ENCODE peak calls at places on chromosome 7, in eight cellular contexts. G is stimulated activated CD4-positive, alpha-beta T cell treated with anti-CD3 and anti-CD28 coated beads, Interleukin-1b, Interleukin-23, amount 100 ng/mL, for 48 hours; Q is NCI-H1436; R is HS-27A; M is T-helper 2 cell; A is mucosa of gallbladder; C is K562; Y is T-helper 1 cell. E is an unnamed sample.

GRCh38 chr7:159118220-159118595 is 26.5 kb downstream of the VIPR2 start:
- DNase-seq in A (no peak), M (no peak), G (no peak), R (no peak), C (no peak), Y (no peak), Q (no peak), E (no peak)

GRCh38 chr7:2792240-2792639 is 51.9 kb downstream of the GNA12 start:
- DNase-seq in Q (no peak), G (no peak), M (no peak), A (no peak), C (no peak), R (no peak), Y (no peak), E (no peak)

GRCh38 chr7:87263537-87263936 is 44.0 kb upstream of the TMEM243 start:
- DNase-seq in R (no peak), C (no peak), Q (no peak), A (no peak), Y (no peak), G (no peak), M (no peak), E (no peak)

GRCh38 chr7:27151945-27152815 is at the start of gene HOXA3:
- DNase-seq in M (no peak), G (no peak), A (no peak), R (no peak), Y (no peak), C (no peak), Q (no peak), E (no peak)

GRCh38 chr7:45256775-45257174 is 99.2 kb downstream of the RAMP3 start:
- DNase-seq in Y (no peak), A (no peak), R (no peak), C (no peak), Q (no peak), M (no peak), G (no peak), E (no peak)

GRCh38 chr7:121331574-121331973 is 2.8 kb downstream of the WNT16 start:
- DNase-seq in M (no peak), Q (no peak), C (no peak), R (no peak), Y (no peak), G (no peak), A (no peak), E (no peak)

GRCh38 chr7:93461350-93461749 is 113.2 kb downstream of the CALCR start:
- DNase-seq in R (no peak), A (no peak), Q (peak; percentile 48), Y (no peak), C (peak; percentile 8), M (no peak), G (no peak), E (no peak)

GRCh38 chr7:20328027-20328426 is 2.7 kb upstream of the ITGB8 start:
- DNase-seq in Y (no peak), M (no peak), Q (no peak), R (no peak), A (no peak), C (no peak), G (no peak), E (no peak)

GRCh38 chr7:38328814-38329213 is 55.4 kb upstream of the TARP start:
- DNase-seq in Y (no peak), Q (no peak), C (no peak), G (no peak), R (no peak), A (no peak), M (no peak), E (no peak)

GRCh38 chr7:130486114-130486962 is 5.5 kb upstream of the MEST start:
- DNase-seq in Q (no peak), A (peak; percentile 64), G (peak; percentile 62), C (peak; percentile 58), R (no peak), M (peak; percentile 32), Y (peak; percentile 22), E (peak; percentile 14)

GRCh38 chr7:69211739-69212138 is 386.5 kb upstream of the AUTS2 start:
- DNase-seq in Y (no peak), G (no peak), M (no peak), Q (peak; percentile 26), R (no peak), A (no peak), C (peak; percentile 20), E (no peak)

GRCh38 chr7:107530749-107531148 is 33.0 kb downstream of the COG5 start:
- DNase-seq in Q (no peak), R (no peak), G (no peak), A (no peak), C (no peak), Y (no peak), M (no peak), E (no peak)

GRCh38 chr7:132154248-132154647 is 422.0 kb downstream of the PLXNA4 start:
- DNase-seq in M (no peak), C (no peak), A (no peak), Q (no peak), R (no peak), G (no peak), Y (no peak), E (no peak)

GRCh38 chr7:158431941-158432347 is 155.7 kb downstream of the PTPRN2 start:
- DNase-seq in C (peak; percentile 42), Q (no peak), M (no peak), Y (no peak), R (no peak), G (no peak), A (peak; percentile 70), E (no peak)

GRCh38 chr7:25732771-25733217 is 419.2 kb upstream of the NFE2L3 start:
- DNase-seq in C (peak; percentile 68), G (no peak), M (no peak), Q (no peak), Y (no peak), A (no peak), R (no peak), E (no peak)

GRCh38 chr7:47331179-47331565 is 250.7 kb downstream of the TNS3 start:
- DNase-seq in R (no peak), G (no peak), A (no peak), Y (no peak), M (no peak), C (no peak), Q (no peak), E (no peak)

GRCh38 chr7:155882596-155882995 is 70.3 kb upstream of the SHH start:
- DNase-seq in G (no peak), M (no peak), Y (no peak), C (no peak), R (no peak), A (no peak), Q (no peak), E (no peak)

GRCh38 chr7:83821866-83822265 is 172.9 kb upstream of the SEMA3E start:
- DNase-seq in Q (no peak), G (no peak), A (no peak), M (no peak), Y (no peak), C (peak; percentile 5), R (no peak), E (no peak)

GRCh38 chr7:115499966-115500365 is 530.6 kb downstream of the TFEC start:
- DNase-seq in Q (no peak), G (no peak), A (no peak), M (no peak), C (no peak), R (no peak), Y (no peak), E (no peak)

GRCh38 chr7:96380111-96380512 is 58.2 kb upstream of the SLC25A13 start:
- DNase-seq in M (no peak), A (no peak), C (no peak), Y (no peak), G (no peak), Q (peak; percentile 83), R (no peak), E (no peak)

GRCh38 chr7:40133561-40134427 is 628 bp downstream of the MPLKIP start:
- DNase-seq in G (no peak), A (no peak), C (no peak), R (no peak), Y (no peak), Q (no peak), M (no peak), E (no peak)

GRCh38 chr7:124120911-124121310 is 88.0 kb upstream of the TMEM229A start:
- DNase-seq in C (no peak), Q (no peak), Y (no peak), G (no peak), M (no peak), R (no peak), A (no peak), E (no peak)

GRCh38 chr7:130095812-130096211 is 25.5 kb downstream of the KLHDC10 start:
- DNase-seq in G (no peak), C (no peak), A (no peak), M (no peak), Q (no peak), R (no peak), Y (no peak), E (no peak)

GRCh38 chr7:6392712-6393666 is 54.8 kb downstream of the DAGLB start:
- DNase-seq in C (peak; percentile 99), R (peak; percentile 79), Q (no peak), M (no peak), G (peak; percentile 75), A (peak; percentile 92), Y (no peak), E (no peak)

GRCh38 chr7:2546776-2547586 is 8.3 kb downstream of the BRAT1 start:
- DNase-seq in Y (no peak), R (no peak), M (no peak), G (no peak), Q (no peak), C (no peak), A (no peak), E (no peak)

E was measured in T-helper 17 cell.